ENCODE peak calls at places on chromosomes 6 and 20, in five cellular contexts. W is transverse colon, I is suprapubic skin, Z is HepG2, X is A549. O is an unnamed sample. For H3K4me1, the result is how much of the 10 kb centered on the place peaks cover.

GRCh38 chr6:36029464-36029863 is 1.9 kb downstream of the MAPK14 start:
- DNase-seq in Z (peak), X (no peak), I (no peak), W (no peak), O (no peak)

GRCh38 chr6:37170273-37171140 is 555 bp downstream of the PIM1 start:
- DNase-seq in W (peak), X (peak), I (peak), Z (no peak), O (peak)

GRCh38 chr20:10177326-10177725 is 41.3 kb upstream of the SNAP25 start:
- DNase-seq in X (no peak), Z (no peak), I (no peak), W (no peak), O (no peak)

GRCh38 chr6:16388488-16388887 is 150.1 kb downstream of the GMPR start:
- DNase-seq in X (no peak), Z (no peak), W (no peak), I (no peak), O (no peak)

GRCh38 chr6:106894978-106895702 is 79.4 kb downstream of the CD24 start:
- DNase-seq in I (no peak), Z (peak), W (no peak), X (no peak), O (no peak)

GRCh38 chr6:72363844-72364740 is 257.8 kb upstream of the KCNQ5 start:
- DNase-seq in I (no peak), W (no peak), X (no peak), Z (no peak), O (no peak)

GRCh38 chr6:98657764-98658163 is 176.6 kb upstream of the POU3F2 start:
- DNase-seq in Z (peak), I (no peak), W (no peak), X (no peak), O (peak)

GRCh38 chr6:31706599-31706998 is at the start of gene LY6G6F:
- DNase-seq in X (no peak), W (no peak), I (no peak), Z (no peak), O (no peak)

GRCh38 chr6:63487123-63487813 is 85.0 kb upstream of the LOC128125822 start:
- DNase-seq in W (peak), I (no peak), Z (no peak), X (no peak), O (no peak)

GRCh38 chr6:101018157-101018556 is 137.0 kb upstream of the ASCC3 start:
- DNase-seq in X (no peak), I (no peak), Z (no peak), W (no peak), O (no peak)

GRCh38 chr6:816510-817084 is 123.7 kb upstream of the EXOC2 start:
- DNase-seq in W (no peak), I (no peak), X (no peak), Z (peak), O (no peak)

GRCh38 chr20:37898301-37899104 is 4.4 kb upstream of the VSTM2L start:
- DNase-seq in I (no peak), X (no peak), Z (no peak), W (no peak), O (no peak)

GRCh38 chr6:116115781-116116180 is 10.2 kb downstream of the COL10A1 start:
- DNase-seq in Z (no peak), W (no peak), X (no peak), I (no peak), O (no peak)

GRCh38 chr6:113122060-113122459 is 735.1 kb upstream of the MARCKS start:
- DNase-seq in X (peak), I (no peak), W (no peak), Z (peak), O (no peak)

GRCh38 chr6:108477034-108477433 is 83.7 kb upstream of the FOXO3 start:
- DNase-seq in X (no peak), W (no peak), I (no peak), Z (no peak), O (no peak)

GRCh38 chr20:46547995-46548394 is 2.5 kb downstream of the OCSTAMP start:
- DNase-seq in X (no peak), Z (no peak), W (no peak), I (no peak), O (no peak)
- H3K4me1 ChIP-seq in X (under half), Z (under half), W (under half), I (under half), O (under half)

GRCh38 chr6:95087394-95088097 is 489.8 kb upstream of the MANEA start:
- DNase-seq in I (no peak), X (no peak), Z (peak), W (no peak), O (no peak)
- H3K27ac ChIP-seq in I (no peak), X (no peak), Z (no peak), W (no peak), O (no peak)

GRCh38 chr20:63751471-63752271 is 12.1 kb downstream of the SLC2A4RG start:
- DNase-seq in X (no peak), Z (no peak), I (no peak), W (no peak), O (peak)

GRCh38 chr20:63748356-63749270 is 9.0 kb downstream of the SLC2A4RG start:
- DNase-seq in X (no peak), W (no peak), I (no peak), Z (no peak), O (no peak)

GRCh38 chr20:63749597-63750508 is 10.3 kb downstream of the SLC2A4RG start:
- DNase-seq in W (no peak), Z (no peak), X (no peak), I (no peak), O (no peak)

GRCh38 chr20:63752411-63753101 is 13.0 kb downstream of the SLC2A4RG start:
- DNase-seq in X (no peak), W (no peak), I (no peak), Z (no peak), O (peak)

DNA sequence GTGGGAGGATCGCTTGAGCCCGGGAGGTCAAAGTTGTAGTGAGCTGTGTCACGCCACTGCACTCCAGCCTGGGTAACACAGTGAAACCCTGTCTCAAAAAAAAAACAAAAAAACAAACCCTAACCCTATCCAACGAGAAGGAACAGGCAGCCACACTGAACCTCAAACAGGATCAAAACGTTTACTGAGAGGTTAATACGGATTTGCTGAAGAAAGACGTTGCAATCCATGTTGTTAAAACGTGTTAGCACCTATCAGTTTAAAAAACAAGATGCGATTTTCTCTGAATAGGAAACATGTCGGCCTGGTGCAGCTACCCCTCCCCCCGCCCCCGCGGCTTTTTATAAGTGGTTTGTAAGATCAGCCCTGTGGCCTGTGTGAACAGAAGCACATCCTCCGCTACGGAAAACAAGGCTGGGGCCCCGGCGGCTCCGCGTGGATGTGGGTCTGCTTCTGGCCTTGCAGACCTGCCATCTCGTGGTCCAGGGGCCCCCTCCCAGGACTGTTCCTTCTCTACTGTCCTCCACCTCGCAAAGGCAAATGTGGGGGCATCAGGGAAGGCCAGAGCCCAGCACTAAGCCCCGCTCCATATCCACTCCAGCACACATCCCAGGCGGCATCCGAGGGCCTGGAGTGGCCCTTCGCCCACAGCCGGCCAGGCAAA is 11.4 kb downstream of the SLC2A4RG start:
- DNase-seq in X (no peak), I (no peak), W (no peak), Z (no peak), O (peak)
- TF ChIP-seq EP300 in X (no peak), I (no peak), W (no peak), Z (no peak), O (no peak)

GRCh38 chr6:166411271-166411670 is 28.5 kb upstream of the MPC1 start:
- DNase-seq in X (no peak), I (peak), Z (no peak), W (no peak), O (no peak)
- H3K4me1 ChIP-seq in X (under half), I (under half), Z (under half), W (under half), O (under half)

GRCh38 chr20:32467506-32468312 is 109.6 kb downstream of the ASXL1 start:
- DNase-seq in Z (no peak), X (no peak), W (peak), I (no peak), O (no peak)
- H3K27ac ChIP-seq in Z (no peak), X (no peak), W (peak), I (no peak), O (peak)

DNA sequence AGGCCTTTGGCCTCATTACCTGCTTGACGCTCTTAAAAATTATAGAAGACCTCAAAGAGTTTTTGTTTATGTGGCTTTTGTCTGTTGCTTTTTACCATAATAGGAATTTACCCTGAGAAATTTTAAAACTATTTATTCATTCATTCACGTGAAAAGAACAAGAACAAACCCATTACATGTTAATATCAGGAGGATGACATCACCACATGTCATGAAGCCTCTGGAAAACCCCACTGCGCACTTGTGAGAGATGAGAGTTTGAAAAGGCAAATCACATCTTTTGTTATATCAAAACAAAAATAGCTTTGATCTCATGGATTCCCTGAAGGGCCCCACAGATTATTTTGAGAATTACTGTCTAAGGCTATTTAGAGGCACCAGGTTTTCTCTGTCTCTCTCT is 61.3 kb upstream of the EYA2 start:
- DNase-seq in Z (no peak), I (no peak), W (no peak), X (no peak), O (no peak)
- TF ChIP-seq EP300 in Z (no peak), I (no peak), W (no peak), X (no peak), O (no peak)

GRCh38 chr20:32465092-32465900 is 107.2 kb downstream of the ASXL1 start:
- DNase-seq in Z (peak), W (peak), I (peak), X (peak), O (peak)

GRCh38 chr20:32461836-32462600 is 103.9 kb downstream of the ASXL1 start:
- DNase-seq in I (no peak), X (no peak), Z (no peak), W (no peak), O (no peak)

GRCh38 chr20:32464401-32465091 is 106.4 kb downstream of the ASXL1 start:
- DNase-seq in Z (no peak), X (no peak), I (no peak), W (no peak), O (no peak)

GRCh38 chr20:32462900-32463641 is 104.9 kb downstream of the ASXL1 start:
- DNase-seq in W (peak), X (no peak), I (no peak), Z (no peak), O (no peak)

DNA sequence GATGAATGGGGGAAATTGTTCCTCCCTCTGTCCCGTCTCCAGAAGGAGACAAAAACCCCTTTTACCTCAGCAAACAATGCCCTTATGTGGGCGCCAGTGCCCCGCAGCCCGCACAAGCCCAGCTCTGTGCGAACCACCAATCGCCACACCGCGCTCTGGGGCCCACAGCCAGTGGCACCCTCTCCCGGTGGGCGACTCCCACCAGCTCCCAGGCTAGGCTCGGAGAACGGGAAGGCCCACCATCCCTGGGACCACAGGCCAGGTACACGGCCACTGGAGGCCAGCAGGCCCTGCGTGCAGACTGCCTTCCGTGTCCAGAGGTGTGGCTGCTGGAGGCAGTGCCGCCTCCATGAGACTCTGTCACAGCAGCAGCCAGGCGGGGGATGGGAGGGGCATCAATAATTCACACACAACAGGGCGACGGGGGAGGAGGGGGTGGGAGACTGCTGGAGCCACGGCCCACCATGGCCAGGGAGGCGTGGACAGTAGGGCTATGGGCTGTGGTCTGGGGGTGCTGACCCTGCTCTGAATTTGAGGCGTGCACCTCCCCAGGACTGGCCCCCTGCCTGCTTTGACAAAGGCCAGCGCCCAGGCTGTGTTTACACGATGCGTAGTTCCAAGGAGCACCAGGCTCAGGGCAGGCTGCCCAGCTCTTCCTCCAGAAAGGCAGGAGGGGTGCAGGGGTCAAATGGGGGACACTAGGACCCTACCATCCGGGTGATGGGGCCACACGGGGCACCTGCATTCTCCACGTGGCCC is 105.7 kb downstream of the ASXL1 start:
- DNase-seq in W (peak), Z (no peak), X (no peak), I (peak), O (peak)
- H3K4me1 ChIP-seq in W (half or more), Z (half or more), X (half or more), I (under half), O (half or more)

O was measured in upper lobe of left lung.